ENCODE peak calls at places on chromosomes 4 and X, in eight cellular contexts. N is endothelial cell of umbilical vein; V is H4; F is RWPE2; G is NCI-H1092; H is endothelial cell; O is stimulated activated CD8-positive, alpha-beta memory T cell treated with anti-CD3 and anti-CD28 coated beads, Interleukin-2, amount 100 ng/mL, for 48 hours; X is CD4-positive, alpha-beta T cell. C is an unnamed sample.

GRCh38 chr4:155530857-155531256 is 135.8 kb upstream of the GUCY1A1 start:
- DNase-seq in N (no peak), V (no peak), F (no peak), G (no peak), H (no peak), O (no peak), X (no peak), C (no peak)

GRCh38 chr4:100079264-100079663 is 111.0 kb downstream of the DDIT4L start:
- DNase-seq in N (no peak), V (no peak), F (no peak), G (no peak), H (no peak), O (no peak), X (no peak), C (no peak)

GRCh38 chr4:8391972-8392371 is 48.6 kb downstream of the ACOX3 start:
- DNase-seq in N (peak; percentile 96), V (no peak), F (no peak), G (no peak), H (no peak), O (no peak), X (no peak), C (no peak)

GRCh38 chr4:109729155-109729562 is 711 bp downstream of the PLA2G12A start:
- DNase-seq in N (peak; percentile 43), V (peak; percentile 8), F (no peak), G (no peak), H (no peak), O (peak; percentile 11), X (no peak), C (no peak)

GRCh38 chrX:48940404-48940955 is 16.9 kb downstream of the OTUD5 start:
- DNase-seq in N (no peak), V (no peak), F (no peak), G (no peak), H (no peak), O (no peak), X (no peak), C (no peak)

GRCh38 chrX:25043192-25043591 is 27.4 kb upstream of the ARX start:
- DNase-seq in N (no peak), V (no peak), F (no peak), G (no peak), H (no peak), O (no peak), X (no peak), C (no peak)

GRCh38 chrX:118685393-118685792 is 42.0 kb upstream of the IL13RA1 start:
- DNase-seq in N (no peak), V (no peak), F (no peak), G (no peak), H (no peak), O (no peak), X (no peak), C (no peak)

GRCh38 chr4:17447675-17448298 is 64.1 kb downstream of the QDPR start:
- DNase-seq in N (peak; percentile 66), V (peak; percentile 79), F (no peak), G (peak; percentile 12), H (peak; percentile 64), O (peak; percentile 7), X (peak; percentile 29), C (peak; percentile 60)

GRCh38 chrX:41923925-41924693 is 755 bp upstream of the CASK start:
- DNase-seq in N (peak; percentile 46), V (peak; percentile 49), F (no peak), G (peak; percentile 16), H (peak; percentile 3), O (no peak), X (no peak), C (no peak)

GRCh38 chrX:123084797-123085196 is 99.3 kb upstream of the GRIA3 start:
- DNase-seq in N (no peak), V (no peak), F (no peak), G (no peak), H (no peak), O (no peak), X (no peak), C (peak; percentile 52)

GRCh38 chrX:45771560-45772340 is 571.1 kb upstream of the DIPK2B start:
- DNase-seq in N (peak; percentile 80), V (peak; percentile 77), F (no peak), G (no peak), H (no peak), O (peak; percentile 38), X (peak; percentile 33), C (peak; percentile 47)

GRCh38 chrX:14936561-14936960 is 63.3 kb downstream of the MOSPD2 start:
- DNase-seq in N (no peak), V (peak; percentile 62), F (no peak), G (no peak), H (no peak), O (no peak), X (no peak), C (peak; percentile 45)

GRCh38 chrX:104721854-104722253 is 155.9 kb downstream of the IL1RAPL2 start:
- DNase-seq in N (no peak), V (no peak), F (no peak), G (no peak), H (no peak), O (no peak), X (no peak), C (no peak)

GRCh38 chr4:24470681-24471622 is 113.4 kb downstream of the DHX15 start:
- DNase-seq in N (peak; percentile 52), V (peak; percentile 24), F (no peak), G (no peak), H (peak; percentile 38), O (no peak), X (no peak), C (no peak)

GRCh38 chrX:123476636-123477219 is 256.1 kb downstream of the THOC2 start:
- DNase-seq in N (no peak), V (peak; percentile 59), F (no peak), G (no peak), H (no peak), O (no peak), X (no peak), C (no peak)

GRCh38 chr4:122968227-122968812 is 45.9 kb upstream of the NUDT6 start:
- DNase-seq in N (no peak), V (no peak), F (no peak), G (no peak), H (no peak), O (no peak), X (no peak), C (no peak)

GRCh38 chr4:57083107-57083506 is 27.1 kb downstream of the IGFBP7 start:
- DNase-seq in N (peak; percentile 72), V (no peak), F (no peak), G (no peak), H (no peak), O (no peak), X (no peak), C (no peak)

GRCh38 chrX:154458116-154458953 is at the start of gene PLXNA3:
- DNase-seq in N (no peak), V (no peak), F (no peak), G (peak; percentile 29), H (peak; percentile 50), O (peak; percentile 37), X (peak; percentile 64), C (no peak)

GRCh38 chr4:76449362-76449767 is 14.3 kb downstream of the SHROOM3 start:
- DNase-seq in N (peak; percentile 94), V (no peak), F (no peak), G (no peak), H (no peak), O (no peak), X (no peak), C (no peak)

GRCh38 chr4:174278467-174278866 is 5.0 kb downstream of the FBXO8 start:
- DNase-seq in N (no peak), V (no peak), F (no peak), G (no peak), H (no peak), O (no peak), X (no peak), C (no peak)

GRCh38 chr4:15232725-15233597 is 194.9 kb upstream of the C1QTNF7 start:
- DNase-seq in N (peak; percentile 28), V (peak; percentile 34), F (no peak), G (peak; percentile 57), H (no peak), O (no peak), X (no peak), C (no peak)

GRCh38 chr4:157405070-157405469 is 184.5 kb downstream of the GRIA2 start:
- DNase-seq in N (no peak), V (no peak), F (no peak), G (no peak), H (no peak), O (no peak), X (no peak), C (no peak)

GRCh38 chr4:4260185-4260751 is 12.2 kb upstream of the TMEM128 start:
- DNase-seq in N (peak; percentile 50), V (peak; percentile 75), F (no peak), G (peak; percentile 16), H (no peak), O (no peak), X (no peak), C (peak; percentile 28)

GRCh38 chrX:17584248-17584681 is 153.0 kb upstream of the SCML1 start:
- DNase-seq in N (no peak), V (peak; percentile 13), F (no peak), G (no peak), H (no peak), O (no peak), X (no peak), C (no peak)

GRCh38 chr4:18227880-18228279 is 206.3 kb upstream of the LCORL start:
- DNase-seq in N (no peak), V (no peak), F (no peak), G (no peak), H (no peak), O (no peak), X (no peak), C (no peak)

GRCh38 chrX:107659768-107660167 is 31.5 kb downstream of the PRPS1 start:
- DNase-seq in N (peak; percentile 46), V (peak; percentile 38), F (no peak), G (no peak), H (peak; percentile 12), O (no peak), X (no peak), C (peak; percentile 14)

C was measured in GM04504.